ENCODE peak calls at places on chromosome 2, in nine cellular contexts. One of them, this sample, is unnamed.
A peak's percentile ranks its signal among the peaks of the same experiment; 100 is the strongest.

GRCh38 chr2:7566382-7566881 is 649.2 kb downstream of the RNF144A start:
- DNase-seq in left colon: no peak
- DNase-seq in substantia nigra: no peak
- DNase-seq in GOT3: no peak
- DNase-seq in kidney glomerular epithelial cell: no peak
- DNase-seq in Kasumi-1: no peak
- DNase-seq in aorta: no peak
- DNase-seq in spleen: no peak
- DNase-seq in ACHN: no peak
- DNase-seq in this sample: no peak

GRCh38 chr2:170771049-170771937 is 1.1 kb downstream of the ERICH2 start:
- DNase-seq in ACHN: peak; percentile 43
- DNase-seq in Kasumi-1: peak; percentile 56
- DNase-seq in substantia nigra: no peak
- DNase-seq in kidney glomerular epithelial cell: no peak
- DNase-seq in aorta: no peak
- DNase-seq in spleen: peak; percentile 87
- DNase-seq in left colon: no peak
- DNase-seq in GOT3: no peak
- DNase-seq in this sample: peak; percentile 56

GRCh38 chr2:19607931-19608762 is 249.7 kb upstream of the OSR1 start:
- DNase-seq in aorta: no peak
- DNase-seq in kidney glomerular epithelial cell: peak; percentile 40
- DNase-seq in ACHN: peak; percentile 74
- DNase-seq in left colon: no peak
- DNase-seq in GOT3: peak; percentile 30
- DNase-seq in substantia nigra: no peak
- DNase-seq in spleen: no peak
- DNase-seq in Kasumi-1: no peak
- DNase-seq in this sample: peak; percentile 44

GRCh38 chr2:1727101-1727771 is 17.1 kb downstream of the PXDN start:
- DNase-seq in ACHN: no peak
- DNase-seq in Kasumi-1: no peak
- DNase-seq in kidney glomerular epithelial cell: no peak
- DNase-seq in spleen: no peak
- DNase-seq in aorta: peak; percentile 70
- DNase-seq in GOT3: no peak
- DNase-seq in left colon: no peak
- DNase-seq in substantia nigra: no peak
- DNase-seq in this sample: no peak

GRCh38 chr2:230715201-230715600 is 2.6 kb downstream of the CAB39 start:
- DNase-seq in GOT3: no peak
- DNase-seq in Kasumi-1: no peak
- DNase-seq in kidney glomerular epithelial cell: no peak
- DNase-seq in substantia nigra: no peak
- DNase-seq in left colon: no peak
- DNase-seq in ACHN: no peak
- DNase-seq in spleen: no peak
- DNase-seq in aorta: no peak
- DNase-seq in this sample: no peak

GRCh38 chr2:167581961-167582574 is 665.3 kb downstream of the STK39 start:
- DNase-seq in Kasumi-1: no peak
- DNase-seq in substantia nigra: no peak
- DNase-seq in aorta: no peak
- DNase-seq in GOT3: no peak
- DNase-seq in kidney glomerular epithelial cell: peak; percentile 82
- DNase-seq in left colon: no peak
- DNase-seq in ACHN: no peak
- DNase-seq in spleen: no peak
- DNase-seq in this sample: no peak

GRCh38 chr2:228066416-228066815 is 115.1 kb downstream of the SPHKAP start:
- DNase-seq in left colon: no peak
- DNase-seq in kidney glomerular epithelial cell: no peak
- DNase-seq in ACHN: no peak
- DNase-seq in spleen: no peak
- DNase-seq in Kasumi-1: no peak
- DNase-seq in aorta: no peak
- DNase-seq in GOT3: no peak
- DNase-seq in substantia nigra: no peak
- DNase-seq in this sample: no peak

GRCh38 chr2:133968446-133968845 is 285.4 kb upstream of the MGAT5 start:
- DNase-seq in ACHN: no peak
- DNase-seq in aorta: no peak
- DNase-seq in GOT3: no peak
- DNase-seq in spleen: no peak
- DNase-seq in kidney glomerular epithelial cell: no peak
- DNase-seq in left colon: no peak
- DNase-seq in substantia nigra: peak; percentile 5
- DNase-seq in Kasumi-1: peak; percentile 6
- DNase-seq in this sample: no peak

GRCh38 chr2:181466661-181467576 is 9.7 kb downstream of the ITGA4 start:
- DNase-seq in left colon: peak; percentile 90
- DNase-seq in spleen: peak; percentile 91
- DNase-seq in aorta: peak; percentile 89
- DNase-seq in ACHN: peak; percentile 59
- DNase-seq in GOT3: no peak
- DNase-seq in kidney glomerular epithelial cell: peak; percentile 31
- DNase-seq in substantia nigra: no peak
- DNase-seq in Kasumi-1: peak; percentile 85
- DNase-seq in this sample: peak; percentile 9

GRCh38 chr2:72149556-72150156 is 2.0 kb upstream of the CYP26B1 start:
- DNase-seq in GOT3: no peak
- DNase-seq in ACHN: no peak
- DNase-seq in kidney glomerular epithelial cell: no peak
- DNase-seq in spleen: peak; percentile 80
- DNase-seq in substantia nigra: no peak
- DNase-seq in Kasumi-1: no peak
- DNase-seq in aorta: peak; percentile 78
- DNase-seq in left colon: peak; percentile 41
- DNase-seq in this sample: no peak

GRCh38 chr2:10863837-10864236 is 47.9 kb upstream of the KCNF1 start:
- DNase-seq in aorta: no peak
- DNase-seq in spleen: no peak
- DNase-seq in left colon: no peak
- DNase-seq in Kasumi-1: peak; percentile 45
- DNase-seq in GOT3: no peak
- DNase-seq in substantia nigra: peak; percentile 17
- DNase-seq in ACHN: no peak
- DNase-seq in kidney glomerular epithelial cell: no peak
- DNase-seq in this sample: no peak

GRCh38 chr2:73110622-73111299 is 2.0 kb downstream of the RAB11FIP5 start:
- DNase-seq in aorta: peak; percentile 40
- DNase-seq in kidney glomerular epithelial cell: no peak
- DNase-seq in left colon: no peak
- DNase-seq in spleen: no peak
- DNase-seq in Kasumi-1: no peak
- DNase-seq in substantia nigra: no peak
- DNase-seq in ACHN: peak; percentile 46
- DNase-seq in GOT3: no peak
- DNase-seq in this sample: no peak

GRCh38 chr2:181106789-181107418 is 126.5 kb downstream of the UBE2E3 start:
- DNase-seq in aorta: no peak
- DNase-seq in left colon: no peak
- DNase-seq in GOT3: no peak
- DNase-seq in ACHN: peak; percentile 73
- DNase-seq in kidney glomerular epithelial cell: peak; percentile 29
- DNase-seq in spleen: no peak
- DNase-seq in substantia nigra: no peak
- DNase-seq in Kasumi-1: peak; percentile 20
- DNase-seq in this sample: peak; percentile 75

GRCh38 chr2:33791625-33792024 is 192.5 kb upstream of the FAM98A start:
- DNase-seq in left colon: no peak
- DNase-seq in substantia nigra: no peak
- DNase-seq in GOT3: no peak
- DNase-seq in kidney glomerular epithelial cell: peak; percentile 24
- DNase-seq in ACHN: no peak
- DNase-seq in Kasumi-1: no peak
- DNase-seq in spleen: no peak
- DNase-seq in aorta: no peak
- DNase-seq in this sample: peak; percentile 59

GRCh38 chr2:238380336-238380735 is 46.4 kb upstream of the ASB1 start:
- DNase-seq in substantia nigra: no peak
- DNase-seq in GOT3: no peak
- DNase-seq in aorta: no peak
- DNase-seq in spleen: peak; percentile 36
- DNase-seq in ACHN: no peak
- DNase-seq in Kasumi-1: no peak
- DNase-seq in kidney glomerular epithelial cell: no peak
- DNase-seq in left colon: no peak
- DNase-seq in this sample: no peak

GRCh38 chr2:120014231-120014990 is 1.5 kb downstream of the EPB41L5 start:
- DNase-seq in Kasumi-1: no peak
- DNase-seq in ACHN: no peak
- DNase-seq in kidney glomerular epithelial cell: peak; percentile 22
- DNase-seq in substantia nigra: no peak
- DNase-seq in spleen: no peak
- DNase-seq in aorta: no peak
- DNase-seq in GOT3: no peak
- DNase-seq in left colon: no peak
- DNase-seq in this sample: no peak

GRCh38 chr2:240962371-240963064 is 35.9 kb upstream of the SNED1 start:
- DNase-seq in kidney glomerular epithelial cell: no peak
- DNase-seq in spleen: peak; percentile 90
- DNase-seq in left colon: peak; percentile 46
- DNase-seq in GOT3: no peak
- DNase-seq in Kasumi-1: no peak
- DNase-seq in ACHN: no peak
- DNase-seq in aorta: peak; percentile 82
- DNase-seq in substantia nigra: no peak
- DNase-seq in this sample: no peak

GRCh38 chr2:73963385-73964120 is 21.2 kb upstream of the TET3 start:
- DNase-seq in ACHN: no peak
- DNase-seq in left colon: no peak
- DNase-seq in spleen: no peak
- DNase-seq in kidney glomerular epithelial cell: no peak
- DNase-seq in GOT3: no peak
- DNase-seq in substantia nigra: no peak
- DNase-seq in Kasumi-1: no peak
- DNase-seq in aorta: no peak
- DNase-seq in this sample: no peak

GRCh38 chr2:2655451-2655850 is 324.4 kb upstream of the MYT1L start:
- DNase-seq in ACHN: no peak
- DNase-seq in kidney glomerular epithelial cell: no peak
- DNase-seq in left colon: no peak
- DNase-seq in substantia nigra: no peak
- DNase-seq in GOT3: no peak
- DNase-seq in aorta: no peak
- DNase-seq in Kasumi-1: no peak
- DNase-seq in spleen: no peak
- DNase-seq in this sample: no peak

GRCh38 chr2:45192481-45192880 is 183.2 kb upstream of the SIX2 start:
- DNase-seq in GOT3: no peak
- DNase-seq in left colon: no peak
- DNase-seq in spleen: no peak
- DNase-seq in kidney glomerular epithelial cell: no peak
- DNase-seq in ACHN: no peak
- DNase-seq in substantia nigra: no peak
- DNase-seq in Kasumi-1: no peak
- DNase-seq in aorta: no peak
- DNase-seq in this sample: no peak

This sample was measured in RWPE1.